ENCODE peak calls at places on chromosomes 4 and X, in eight cellular contexts. A, R, I, U, F, Y, S and X are unnamed samples.

GRCh38 chr4:124666496-124666895 is 46.0 kb downstream of the ANKRD50 start:
- DNase-seq in A (no peak), R (no peak), I (no peak), U (no peak), F (no peak), Y (no peak), S (no peak), X (no peak)

GRCh38 chrX:119093991-119094741 is 21.4 kb downstream of the CT47C1 start:
- DNase-seq in A (no peak), R (no peak), I (no peak), U (peak), F (peak), Y (no peak), S (no peak), X (no peak)

GRCh38 chr4:62709618-62710252 is 1509.6 kb downstream of the ADGRL3 start:
- DNase-seq in A (peak), R (peak), I (no peak), U (peak), F (peak), Y (peak), S (peak), X (peak)

GRCh38 chr4:25800253-25800652 is 62.5 kb downstream of the SEL1L3 start:
- DNase-seq in A (no peak), R (no peak), I (no peak), U (no peak), F (no peak), Y (no peak), S (no peak), X (no peak)

GRCh38 chrX:15143050-15143824 is 126.6 kb downstream of the ASB9 start:
- DNase-seq in A (peak), R (peak), I (peak), U (peak), F (peak), Y (peak), S (peak), X (peak)

GRCh38 chr4:182179105-182179504 is 64.1 kb upstream of the TENM3 start:
- DNase-seq in A (peak), R (no peak), I (no peak), U (no peak), F (peak), Y (peak), S (no peak), X (peak)

GRCh38 chr4:158411180-158411721 is 110.4 kb upstream of the RXFP1 start:
- DNase-seq in A (no peak), R (no peak), I (no peak), U (no peak), F (no peak), Y (no peak), S (no peak), X (no peak)

GRCh38 chr4:117700111-117700892 is 334.0 kb upstream of the NDST3 start:
- DNase-seq in A (no peak), R (peak), I (peak), U (peak), F (no peak), Y (no peak), S (peak), X (peak)

GRCh38 chr4:144820115-144820514 is 174.2 kb downstream of the HHIP start:
- DNase-seq in A (no peak), R (no peak), I (no peak), U (no peak), F (peak), Y (no peak), S (no peak), X (no peak)

GRCh38 chrX:34404386-34405070 is 252.6 kb downstream of the TMEM47 start:
- DNase-seq in A (no peak), R (no peak), I (no peak), U (no peak), F (no peak), Y (no peak), S (no peak), X (no peak)

GRCh38 chrX:118751950-118752783 is 24.8 kb downstream of the IL13RA1 start:
- DNase-seq in A (no peak), R (peak), I (no peak), U (no peak), F (no peak), Y (no peak), S (no peak), X (no peak)

GRCh38 chr4:172858731-172859230 is 309.8 kb upstream of the GALNT7 start:
- DNase-seq in A (no peak), R (no peak), I (no peak), U (no peak), F (peak), Y (no peak), S (no peak), X (no peak)

GRCh38 chr4:2954358-2955185 is 8.6 kb downstream of the NOP14 start:
- DNase-seq in A (peak), R (peak), I (peak), U (no peak), F (no peak), Y (peak), S (peak), X (peak)

GRCh38 chr4:93660036-93660435 is 168.5 kb upstream of the ATOH1 start:
- DNase-seq in A (no peak), R (no peak), I (no peak), U (no peak), F (no peak), Y (no peak), S (no peak), X (no peak)

GRCh38 chr4:182478475-182478874 is 235.3 kb downstream of the TENM3 start:
- DNase-seq in A (peak), R (peak), I (peak), U (peak), F (peak), Y (peak), S (peak), X (peak)

GRCh38 chrX:110440016-110440805 is 81.6 kb downstream of the RTL9 start:
- DNase-seq in A (no peak), R (no peak), I (no peak), U (no peak), F (no peak), Y (no peak), S (no peak), X (no peak)

GRCh38 chr4:6245246-6246169 is 24.1 kb upstream of the WFS1 start:
- DNase-seq in A (peak), R (no peak), I (no peak), U (no peak), F (no peak), Y (peak), S (no peak), X (peak)

GRCh38 chr4:10704050-10704810 is 19.7 kb upstream of the CLNK start:
- DNase-seq in A (no peak), R (no peak), I (no peak), U (no peak), F (no peak), Y (no peak), S (no peak), X (no peak)

DNA sequence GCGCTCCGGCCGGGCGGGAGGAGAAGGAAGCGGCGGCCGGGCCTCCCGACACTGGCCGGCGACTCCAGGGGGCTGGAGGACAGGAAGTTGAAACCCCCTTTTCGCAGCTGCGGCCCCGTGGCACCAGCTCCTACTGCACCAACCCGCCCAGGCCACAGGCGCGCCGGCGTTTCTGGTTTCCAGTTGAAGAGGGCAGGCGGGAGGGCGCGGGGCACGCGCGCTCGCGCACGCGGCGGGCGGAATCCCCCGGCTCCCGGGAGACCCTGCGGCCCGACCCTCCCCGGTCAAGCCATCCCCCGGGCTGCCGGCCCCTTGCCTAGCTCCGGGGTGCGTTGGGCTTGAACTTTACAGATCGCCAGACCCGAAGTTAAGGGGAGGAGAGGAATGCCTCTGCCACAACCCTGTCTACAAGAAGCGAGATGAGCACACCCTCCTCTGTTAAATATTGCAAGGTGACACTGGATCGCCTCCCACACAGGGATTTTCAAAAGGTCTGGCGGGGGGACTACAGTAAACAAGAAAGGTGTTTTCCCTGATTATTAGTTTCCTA is 1.5 kb downstream of the ELOVL6 start:
- DNase-seq in A (peak), R (peak), I (no peak), U (peak), F (peak), Y (peak), S (peak), X (peak)
- TF ChIP-seq EZH2phosphoT487 in A (no peak), R (no peak), I (no peak), U (no peak), F (no peak), Y (no peak), S (no peak), X (no peak)

GRCh38 chr4:40325406-40326019 is 9.6 kb upstream of the CHRNA9 start:
- DNase-seq in A (peak), R (peak), I (peak), U (peak), F (peak), Y (peak), S (peak), X (peak)
- TF ChIP-seq EZH2phosphoT487 in A (no peak), R (no peak), I (no peak), U (no peak), F (no peak), Y (no peak), S (no peak), X (no peak)

GRCh38 chr4:121711263-121712000 is 14.7 kb upstream of the ANXA5 start:
- DNase-seq in A (peak), R (peak), I (peak), U (peak), F (peak), Y (peak), S (no peak), X (peak)
- TF ChIP-seq EZH2phosphoT487 in A (no peak), R (no peak), I (no peak), U (no peak), F (no peak), Y (no peak), S (no peak), X (no peak)

GRCh38 chr4:41369680-41370079 is 113.0 kb downstream of the UCHL1 start:
- DNase-seq in A (no peak), R (no peak), I (no peak), U (no peak), F (no peak), Y (no peak), S (no peak), X (no peak)
- TF ChIP-seq EZH2phosphoT487 in A (no peak), R (no peak), I (no peak), U (no peak), F (no peak), Y (no peak), S (no peak), X (no peak)

DNA sequence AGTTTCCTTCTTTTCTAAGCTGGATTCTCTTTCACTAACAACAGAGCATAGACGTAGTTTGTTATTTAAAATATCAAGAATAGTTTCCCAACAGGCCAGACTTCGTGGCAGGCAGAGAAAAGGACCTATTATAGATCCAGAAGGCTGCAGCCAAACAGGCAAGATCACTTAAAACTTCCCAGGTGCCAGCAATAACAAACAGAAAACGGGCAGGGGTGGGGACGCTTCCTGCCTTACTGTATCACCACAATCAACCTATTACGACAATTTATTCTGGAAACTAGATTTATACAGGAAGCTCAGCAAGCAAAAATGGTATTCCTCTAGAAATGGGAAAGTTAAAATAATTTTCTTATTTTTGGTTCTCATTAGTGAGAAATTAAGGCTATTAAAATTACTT is 22.1 kb downstream of the RWDD4 start:
- DNase-seq in A (no peak), R (no peak), I (no peak), U (peak), F (peak), Y (no peak), S (no peak), X (peak)
- TF ChIP-seq EZH2phosphoT487 in A (no peak), R (no peak), I (no peak), U (no peak), F (no peak), Y (no peak), S (no peak), X (no peak)

GRCh38 chrX:150506486-150506885 is 61.9 kb upstream of the MTM1 start:
- DNase-seq in A (no peak), R (no peak), I (no peak), U (no peak), F (peak), Y (no peak), S (no peak), X (peak)

GRCh38 chrX:150506020-150506419 is 62.4 kb upstream of the MTM1 start:
- DNase-seq in A (no peak), R (no peak), I (no peak), U (no peak), F (no peak), Y (no peak), S (no peak), X (no peak)

GRCh38 chrX:150503898-150504219 is 64.6 kb upstream of the MTM1 start:
- DNase-seq in A (no peak), R (no peak), I (no peak), U (peak), F (no peak), Y (no peak), S (no peak), X (no peak)

GRCh38 chrX:150502979-150503897 is 65.2 kb upstream of the MTM1 start:
- DNase-seq in A (no peak), R (no peak), I (no peak), U (no peak), F (no peak), Y (no peak), S (no peak), X (no peak)

GRCh38 chrX:150504399-150505186 is 63.8 kb upstream of the MTM1 start:
- DNase-seq in A (peak), R (no peak), I (no peak), U (peak), F (peak), Y (peak), S (no peak), X (no peak)
- TF ChIP-seq EZH2phosphoT487 in A (no peak), R (no peak), I (no peak), U (no peak), F (no peak), Y (no peak), S (no peak), X (no peak)

GRCh38 chr4:177117256-177117655 is 192.4 kb upstream of the NEIL3 start:
- DNase-seq in A (peak), R (no peak), I (no peak), U (no peak), F (no peak), Y (no peak), S (no peak), X (peak)

GRCh38 chr4:177119693-177120092 is 190.0 kb upstream of the NEIL3 start:
- DNase-seq in A (no peak), R (no peak), I (no peak), U (no peak), F (peak), Y (no peak), S (no peak), X (no peak)

GRCh38 chr4:177116161-177116560 is 193.5 kb upstream of the NEIL3 start:
- DNase-seq in A (no peak), R (no peak), I (no peak), U (no peak), F (no peak), Y (no peak), S (no peak), X (no peak)

GRCh38 chr4:177118596-177118995 is 191.1 kb upstream of the NEIL3 start:
- DNase-seq in A (no peak), R (no peak), I (no peak), U (no peak), F (peak), Y (peak), S (no peak), X (no peak)

DNA sequence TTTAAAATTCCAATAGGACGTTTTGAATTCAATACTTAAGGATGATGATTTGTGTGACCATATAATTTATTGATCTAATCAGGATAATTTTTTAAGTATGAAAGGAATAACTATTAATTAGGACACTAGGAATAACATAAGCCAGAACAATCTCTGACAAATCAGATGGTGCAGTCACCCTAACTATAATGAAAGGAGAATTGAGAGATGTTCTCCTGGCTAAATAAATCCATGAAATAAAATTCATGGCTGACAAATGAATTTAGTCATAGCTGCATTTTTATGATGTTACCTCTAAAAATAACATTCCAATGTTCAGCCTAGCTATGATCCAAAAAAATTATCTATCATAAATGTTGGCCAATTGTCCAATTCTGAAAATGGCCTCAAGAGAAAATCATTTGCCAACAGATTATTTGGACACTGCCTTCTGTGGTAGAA is 190.6 kb upstream of the NEIL3 start:
- DNase-seq in A (no peak), R (no peak), I (no peak), U (no peak), F (peak), Y (no peak), S (no peak), X (no peak)
- TF ChIP-seq EZH2phosphoT487 in A (no peak), R (no peak), I (no peak), U (no peak), F (no peak), Y (no peak), S (no peak), X (no peak)

DNA sequence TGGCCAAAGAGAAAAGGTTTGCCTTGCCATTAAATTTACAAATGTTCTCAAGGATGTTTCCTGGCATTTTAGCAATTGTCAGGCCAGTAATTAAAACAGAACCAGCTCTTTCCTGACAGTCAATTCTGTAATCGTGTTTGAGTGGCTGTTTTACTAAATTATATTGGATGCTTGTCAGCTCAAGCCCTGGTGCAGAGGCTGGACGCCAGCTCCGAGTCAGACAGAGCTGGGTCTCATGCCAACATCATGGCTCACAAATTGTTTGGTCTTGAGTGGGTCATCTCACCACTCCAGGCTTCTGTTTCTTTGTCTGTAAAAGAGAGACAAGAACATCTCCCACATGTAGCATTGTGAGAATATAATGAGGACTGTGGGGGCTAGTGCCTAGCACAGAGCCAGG is 190.3 kb upstream of the PSAPL1 start:
- DNase-seq in A (no peak), R (no peak), I (no peak), U (peak), F (peak), Y (no peak), S (no peak), X (no peak)
- TF ChIP-seq EZH2phosphoT487 in A (no peak), R (no peak), I (no peak), U (no peak), F (no peak), Y (no peak), S (no peak), X (no peak)